ENCODE peak calls at places on chromosomes 4 and X, in five cellular contexts. D is AG09309, X is astrocyte of the spinal cord, Z is fibroblast of mammary gland, L is iPS DF 6.9. J is an unnamed sample.

GRCh38 chr4:53004497-53005148 is 142.5 kb downstream of the RASL11B start:
- DNase-seq in D (no peak), X (no peak), Z (no peak), L (no peak), J (no peak)

GRCh38 chr4:148116264-148116663 is 325.9 kb downstream of the NR3C2 start:
- DNase-seq in X (peak; percentile 83), L (no peak), Z (peak; percentile 86), D (peak; percentile 44), J (no peak)

GRCh38 chrX:140502491-140503229 is 2.2 kb downstream of the SOX3 start:
- DNase-seq in X (peak; percentile 1), L (no peak), Z (no peak), D (no peak), J (no peak)

GRCh38 chr4:74293558-74293957 is 14.7 kb upstream of the EPGN start:
- DNase-seq in D (no peak), Z (no peak), X (no peak), L (no peak), J (no peak)

GRCh38 chrX:98067611-98068010 is 1183.9 kb downstream of the RPA4 start:
- DNase-seq in L (no peak), X (peak; percentile 35), D (no peak), Z (peak; percentile 13), J (no peak)

GRCh38 chrX:54920610-54921426 is at the start of gene TRO:
- DNase-seq in L (no peak), D (no peak), Z (no peak), X (peak; percentile 4), J (peak; percentile 53)

GRCh38 chr4:99947190-99947578 is 766 bp upstream of the DNAJB14 start:
- DNase-seq in Z (no peak), L (no peak), D (no peak), X (no peak), J (no peak)

GRCh38 chr4:25900901-25901500 is 13.0 kb upstream of the SMIM20 start:
- DNase-seq in Z (no peak), L (no peak), X (no peak), D (no peak), J (no peak)

GRCh38 chr4:181897935-181898334 is 345.3 kb upstream of the TENM3 start:
- DNase-seq in X (peak; percentile 45), D (peak; percentile 88), L (no peak), Z (peak; percentile 58), J (no peak)

GRCh38 chrX:153911798-153912197 is 7.3 kb downstream of the AVPR2 start:
- DNase-seq in X (no peak), L (no peak), D (no peak), Z (no peak), J (no peak)

GRCh38 chrX:85018471-85018870 is 14.8 kb downstream of the APOOL start:
- DNase-seq in D (no peak), Z (no peak), X (no peak), L (no peak), J (no peak)

GRCh38 chr4:82984459-82984858 is 26.2 kb downstream of the LIN54 start:
- DNase-seq in L (no peak), D (peak; percentile 8), X (peak; percentile 76), Z (peak; percentile 78), J (peak; percentile 22)

GRCh38 chr4:90816754-90817153 is 689.6 kb downstream of the CCSER1 start:
- DNase-seq in Z (no peak), X (no peak), L (no peak), D (no peak), J (no peak)

GRCh38 chrX:80663331-80663730 is 146.3 kb downstream of the BRWD3 start:
- DNase-seq in L (no peak), Z (no peak), D (no peak), X (no peak), J (no peak)

DNA sequence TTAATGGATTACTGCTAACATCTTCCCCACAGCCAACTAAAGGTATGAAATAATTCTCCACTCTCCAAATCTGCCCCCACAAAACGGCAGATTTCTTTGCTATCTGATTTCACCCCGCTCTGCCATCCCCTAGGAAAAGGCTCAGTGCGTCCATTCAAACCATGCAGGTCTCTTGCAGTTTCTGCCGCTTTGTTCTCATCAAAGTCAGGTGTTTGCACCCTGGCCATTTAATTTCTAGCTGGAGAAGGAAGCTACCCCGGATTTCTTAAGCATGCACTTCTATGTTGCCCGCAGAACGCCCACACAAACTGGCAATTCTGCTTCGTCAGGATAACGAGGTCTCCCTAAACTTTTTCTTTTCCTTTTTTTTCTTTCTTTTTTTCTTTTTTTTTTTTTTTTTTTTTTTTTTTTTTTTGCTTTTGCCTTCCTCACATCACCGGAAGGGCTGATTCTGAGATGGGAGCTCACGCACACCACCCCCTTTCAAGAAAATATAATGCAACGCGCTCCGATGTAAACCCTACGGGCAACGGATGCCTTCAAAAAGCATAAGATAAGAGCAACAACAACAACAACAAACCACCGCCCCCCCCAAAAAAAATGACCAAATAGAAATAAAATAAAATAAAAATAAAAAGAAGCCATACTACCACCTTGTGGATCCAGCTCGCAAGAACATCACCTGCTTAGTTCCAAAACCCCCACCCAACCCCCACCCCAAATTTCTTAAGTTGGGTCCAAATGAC is 3.2 kb downstream of the NLGN4X start:
- DNase-seq in X (no peak), L (no peak), D (no peak), Z (no peak), J (no peak)
- H3K4me3 ChIP-seq in X (peak overlapping the region; percentile 50), L (peak overlapping the region; percentile 98), D (no peak overlapping the region), Z (no peak overlapping the region), J (peak overlapping the region; percentile 65)

GRCh38 chr4:93775551-93775950 is 53.0 kb upstream of the ATOH1 start:
- DNase-seq in X (no peak), D (no peak), Z (no peak), L (no peak), J (no peak)

GRCh38 chr4:93767917-93768316 is 60.6 kb upstream of the ATOH1 start:
- DNase-seq in D (no peak), L (no peak), Z (no peak), X (no peak), J (no peak)

GRCh38 chr4:93772858-93773257 is 55.7 kb upstream of the ATOH1 start:
- DNase-seq in L (no peak), Z (no peak), X (no peak), D (no peak), J (no peak)

GRCh38 chr4:93770201-93770600 is 58.4 kb upstream of the ATOH1 start:
- DNase-seq in Z (no peak), L (no peak), D (no peak), X (no peak), J (no peak)

DNA sequence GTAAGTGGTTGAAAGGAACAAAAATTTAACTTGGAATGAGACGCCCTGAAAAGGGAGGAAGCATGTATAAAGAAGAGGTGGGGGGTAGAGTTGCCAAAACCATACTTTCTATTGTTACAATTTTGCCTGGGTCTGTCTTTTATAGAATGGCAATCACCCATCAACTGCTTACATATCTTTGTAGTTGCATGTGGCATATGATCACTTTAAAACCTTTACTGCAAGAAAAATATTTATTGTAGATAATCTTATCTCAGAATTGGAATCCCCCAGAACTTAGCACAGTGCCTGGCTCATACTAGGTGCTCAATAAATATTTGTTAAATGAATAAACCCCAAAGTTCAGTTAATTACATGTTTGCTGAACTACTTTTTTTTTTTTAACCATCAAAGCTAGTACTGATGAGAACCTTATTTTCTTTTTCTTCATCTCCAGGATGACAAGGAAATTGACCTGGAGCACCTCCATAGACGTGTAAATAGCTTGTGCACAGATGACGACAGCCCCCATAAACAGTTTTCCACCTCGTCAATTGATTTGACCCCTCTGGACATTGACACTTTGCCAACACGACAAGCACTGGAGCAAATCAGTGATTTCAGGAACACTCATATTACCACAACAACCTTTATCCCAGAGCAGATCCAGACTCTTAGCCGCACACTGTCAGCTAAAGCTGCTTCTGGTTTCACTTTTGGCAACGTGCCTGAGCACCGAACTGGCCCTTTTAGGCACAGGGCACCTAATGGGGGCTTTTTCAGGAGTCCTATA is 56.7 kb upstream of the ATOH1 start:
- DNase-seq in L (no peak), X (no peak), D (no peak), Z (peak; percentile 3), J (no peak)
- H3K4me3 ChIP-seq in L (no peak overlapping the region), X (no peak overlapping the region), D (no peak overlapping the region), Z (no peak overlapping the region), J (no peak overlapping the region)

DNA sequence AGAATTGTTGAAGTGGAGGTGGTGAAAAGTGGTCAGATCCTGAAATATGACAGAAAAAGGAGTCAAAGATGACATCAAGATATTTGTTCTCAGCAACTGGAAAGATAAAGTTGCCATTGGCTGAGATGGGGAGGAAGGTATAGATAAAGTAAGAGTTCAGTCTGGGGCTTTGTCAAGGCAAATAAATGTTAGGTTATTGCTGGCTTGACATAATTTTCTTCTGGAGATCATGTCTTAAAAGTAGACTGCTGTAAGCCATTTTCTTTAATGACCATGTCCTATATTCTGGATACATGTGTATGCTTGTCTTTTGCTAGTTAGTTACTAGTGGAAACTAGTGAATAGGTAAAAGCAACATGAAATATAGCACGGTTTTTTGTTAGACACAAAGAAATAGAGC is 5.6 kb downstream of the USP53 start:
- DNase-seq in Z (no peak), L (no peak), X (no peak), D (no peak), J (no peak)
- H3K4me3 ChIP-seq in Z (no peak overlapping the region), L (no peak overlapping the region), X (no peak overlapping the region), D (no peak overlapping the region), J (no peak overlapping the region)

GRCh38 chr4:113145147-113145518 is 95.7 kb downstream of the ANK2 start:
- DNase-seq in Z (no peak), X (no peak), D (no peak), L (no peak), J (no peak)

GRCh38 chr4:113141901-113142346 is 92.5 kb downstream of the ANK2 start:
- DNase-seq in D (peak; percentile 18), Z (peak; percentile 67), X (peak; percentile 86), L (no peak), J (peak; percentile 66)

GRCh38 chr4:113145519-113146291 is 96.3 kb downstream of the ANK2 start:
- DNase-seq in X (no peak), Z (no peak), L (peak; percentile 5), D (no peak), J (peak; percentile 87)

GRCh38 chr4:113146876-113147358 is 97.5 kb downstream of the ANK2 start:
- DNase-seq in X (peak; percentile 22), Z (peak; percentile 31), L (no peak), D (no peak), J (peak; percentile 15)

DNA sequence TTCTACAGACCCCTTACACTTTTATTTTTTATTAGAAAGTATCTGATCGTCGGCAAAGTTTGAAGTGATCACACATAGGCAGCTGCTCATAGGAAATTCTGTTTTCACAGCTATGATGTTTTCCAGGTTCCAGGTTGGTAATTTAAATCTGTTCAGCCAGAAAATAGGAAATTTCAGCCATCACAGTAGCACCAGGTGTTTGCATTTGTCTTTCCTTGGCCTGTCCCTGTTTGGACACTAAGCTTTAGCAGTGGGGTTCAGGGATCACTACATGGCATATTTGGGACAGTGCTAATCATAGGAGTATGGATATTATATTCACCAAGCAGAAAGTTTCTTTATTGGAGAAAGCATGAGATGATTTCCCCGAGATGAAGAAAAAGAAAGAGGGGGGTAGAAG is 92.9 kb downstream of the ANK2 start:
- DNase-seq in Z (no peak), X (no peak), L (no peak), D (no peak), J (no peak)
- H3K4me3 ChIP-seq in Z (no peak overlapping the region), X (no peak overlapping the region), L (no peak overlapping the region), D (no peak overlapping the region), J (no peak overlapping the region)

GRCh38 chr4:112895785-112896184 is 153.7 kb upstream of the ANK2 start:
- DNase-seq in Z (peak; percentile 64), L (no peak), X (peak; percentile 75), D (no peak), J (no peak)
- H3K4me3 ChIP-seq in Z (no peak overlapping the region), L (no peak overlapping the region), X (no peak overlapping the region), D (no peak overlapping the region), J (no peak overlapping the region)

GRCh38 chrX:38278682-38279081 is 48.6 kb downstream of the RPGR start:
- DNase-seq in X (peak; percentile 38), D (peak; percentile 11), L (no peak), Z (peak; percentile 65), J (no peak)
- H3K4me3 ChIP-seq in X (no peak overlapping the region), D (no peak overlapping the region), L (no peak overlapping the region), Z (no peak overlapping the region), J (no peak overlapping the region)